ENCODE peak calls at places on chromosomes 3 and 15, in ten cellular contexts. R is GM12878, M is esophagus muscularis mucosa, S is sigmoid colon, B is HepG2, G is prostate gland, X is transverse colon, K is HCT116, L is K562, N is SK-N-SH. C is an unnamed sample. For H3K4me1, the result is how much of the 10 kb centered on the place peaks cover.

GRCh38 chr3:56930706-56931105 is 129.0 kb upstream of the ARHGEF3 start:
- DNase-seq in R (no peak), M (no peak), S (no peak), B (no peak), G (no peak), X (no peak), K (no peak), L (no peak), N (no peak), C (no peak)

GRCh38 chr3:42755681-42756578 is 17.1 kb downstream of the CCDC13 start:
- DNase-seq in R (no peak), M (no peak), S (no peak), B (peak), G (no peak), X (peak), K (no peak), L (peak), N (peak), C (no peak)

GRCh38 chr3:117885046-117885445 is 1149.6 kb downstream of the IGSF11 start:
- DNase-seq in R (no peak), M (no peak), S (no peak), B (no peak), G (no peak), X (no peak), K (no peak), L (no peak), N (no peak), C (no peak)

GRCh38 chr3:14774431-14774830 is 44.3 kb upstream of the FGD5 start:
- DNase-seq in R (no peak), M (peak), S (peak), B (no peak), G (no peak), X (no peak), K (no peak), L (no peak), N (no peak), C (no peak)

GRCh38 chr15:98983333-98983732 is 24.3 kb downstream of the PGPEP1L start:
- DNase-seq in R (no peak), M (peak), S (peak), B (no peak), G (no peak), X (peak), K (no peak), L (peak), N (no peak), C (no peak)

GRCh38 chr15:27608248-27608647 is 490.9 kb downstream of the OCA2 start:
- DNase-seq in R (no peak), M (no peak), S (no peak), B (no peak), G (no peak), X (no peak), K (no peak), L (no peak), N (no peak), C (no peak)

GRCh38 chr3:62718011-62718410 is 157.2 kb downstream of the CADPS start:
- DNase-seq in R (no peak), M (no peak), S (no peak), B (no peak), G (no peak), X (no peak), K (no peak), L (no peak), N (no peak), C (no peak)

GRCh38 chr3:120767106-120767505 is 24.6 kb downstream of the GTF2E1 start:
- DNase-seq in R (no peak), M (no peak), S (no peak), B (no peak), G (peak), X (no peak), K (no peak), L (no peak), N (no peak), C (no peak)

GRCh38 chr15:66894986-66895780 is 170.2 kb upstream of the SMAD3 start:
- DNase-seq in R (no peak), M (peak), S (peak), B (no peak), G (no peak), X (no peak), K (no peak), L (no peak), N (no peak), C (no peak)

GRCh38 chr15:70491183-70491621 is 272.2 kb downstream of the UACA start:
- DNase-seq in R (no peak), M (no peak), S (no peak), B (no peak), G (no peak), X (no peak), K (no peak), L (no peak), N (no peak), C (no peak)

GRCh38 chr3:38575279-38575843 is 74.1 kb downstream of the SCN5A start:
- DNase-seq in R (no peak), M (peak), S (no peak), B (no peak), G (no peak), X (peak), K (no peak), L (no peak), N (no peak), C (no peak)

GRCh38 chr3:67657192-67657591 is 2.8 kb upstream of the SUCLG2 start:
- DNase-seq in R (no peak), M (no peak), S (no peak), B (no peak), G (no peak), X (no peak), K (no peak), L (no peak), N (no peak), C (no peak)

GRCh38 chr15:73225358-73226015 is 143.3 kb downstream of the HCN4 start:
- DNase-seq in R (no peak), M (no peak), S (no peak), B (no peak), G (no peak), X (peak), K (no peak), L (peak), N (no peak), C (no peak)

GRCh38 chr3:152222327-152222726 is 46.4 kb upstream of the MBNL1 start:
- DNase-seq in R (no peak), M (no peak), S (no peak), B (no peak), G (no peak), X (no peak), K (no peak), L (no peak), N (no peak), C (no peak)

GRCh38 chr15:98324341-98324970 is 323.9 kb upstream of the IGF1R start:
- DNase-seq in R (no peak), M (no peak), S (no peak), B (no peak), G (no peak), X (no peak), K (no peak), L (no peak), N (no peak), C (no peak)

GRCh38 chr3:133413166-133414020 is 13.5 kb downstream of the BFSP2 start:
- DNase-seq in R (no peak), M (no peak), S (no peak), B (no peak), G (no peak), X (no peak), K (no peak), L (no peak), N (no peak), C (no peak)

GRCh38 chr3:172040078-172040975 is 949 bp downstream of the FNDC3B start:
- DNase-seq in R (no peak), M (no peak), S (peak), B (peak), G (peak), X (peak), K (peak), L (peak), N (peak), C (peak)

GRCh38 chr3:52401021-52401420 is 43.9 kb downstream of the SEMA3G start:
- DNase-seq in R (no peak), M (no peak), S (no peak), B (no peak), G (no peak), X (no peak), K (no peak), L (no peak), N (no peak), C (no peak)

GRCh38 chr3:107855710-107856109 is 235.1 kb downstream of the CD47 start:
- DNase-seq in R (no peak), M (no peak), S (no peak), B (peak), G (no peak), X (no peak), K (peak), L (no peak), N (no peak), C (no peak)

GRCh38 chr15:40449275-40449674 is 8.5 kb downstream of the BAHD1 start:
- DNase-seq in R (no peak), M (no peak), S (no peak), B (no peak), G (no peak), X (no peak), K (no peak), L (no peak), N (no peak), C (no peak)

GRCh38 chr3:117586161-117586560 is 876.6 kb downstream of the TUSC7 start:
- DNase-seq in R (no peak), M (no peak), S (no peak), B (no peak), G (no peak), X (no peak), K (no peak), L (no peak), N (no peak), C (no peak)

GRCh38 chr15:74375303-74375693 is 7.9 kb upstream of the CYP11A1 start:
- DNase-seq in R (no peak), M (peak), S (peak), B (peak), G (peak), X (peak), K (peak), L (peak), N (peak), C (peak)

GRCh38 chr3:140823106-140823505 is 118.5 kb upstream of the SLC25A36 start:
- DNase-seq in R (no peak), M (no peak), S (no peak), B (no peak), G (no peak), X (no peak), K (no peak), L (no peak), N (no peak), C (no peak)

GRCh38 chr3:52286777-52287110 is 884 bp upstream of the GLYCTK start:
- DNase-seq in R (no peak), M (no peak), S (peak), B (peak), G (peak), X (no peak), K (no peak), L (no peak), N (no peak), C (peak)

GRCh38 chr15:96067677-96068076 is 262.8 kb upstream of the NR2F2 start:
- DNase-seq in R (no peak), M (no peak), S (no peak), B (no peak), G (no peak), X (no peak), K (no peak), L (no peak), N (no peak), C (no peak)

GRCh38 chr3:176987901-176988300 is 209.4 kb downstream of the TBL1XR1 start:
- DNase-seq in R (no peak), M (no peak), S (no peak), B (no peak), G (no peak), X (no peak), K (no peak), L (no peak), N (no peak), C (no peak)

GRCh38 chr15:34708422-34708821 is 46.4 kb downstream of the GJD2 start:
- DNase-seq in R (no peak), M (no peak), S (no peak), B (peak), G (no peak), X (no peak), K (peak), L (peak), N (peak), C (no peak)

GRCh38 chr3:150243466-150243865 is 164.6 kb upstream of the TSC22D2 start:
- DNase-seq in R (no peak), M (no peak), S (no peak), B (no peak), G (no peak), X (no peak), K (no peak), L (no peak), N (no peak), C (no peak)

GRCh38 chr15:68494573-68495105 is 62.7 kb upstream of the ITGA11 start:
- DNase-seq in R (no peak), M (no peak), S (no peak), B (no peak), G (no peak), X (no peak), K (no peak), L (no peak), N (no peak), C (no peak)

GRCh38 chr15:80836991-80837390 is 57.8 kb downstream of the CEMIP start:
- DNase-seq in R (no peak), M (no peak), S (no peak), B (no peak), G (no peak), X (no peak), K (no peak), L (no peak), N (no peak), C (no peak)

GRCh38 chr3:188242426-188243123 is 88.6 kb downstream of the LPP start:
- DNase-seq in R (no peak), M (no peak), S (no peak), B (no peak), G (no peak), X (no peak), K (no peak), L (no peak), N (no peak), C (no peak)

GRCh38 chr3:88222343-88222742 is 72.6 kb downstream of the C3orf38 start:
- DNase-seq in R (no peak), M (no peak), S (no peak), B (no peak), G (no peak), X (no peak), K (no peak), L (no peak), N (no peak), C (no peak)

GRCh38 chr3:1365528-1365927 is 272.7 kb downstream of the CNTN6 start:
- DNase-seq in R (no peak), M (no peak), S (no peak), B (no peak), G (no peak), X (no peak), K (no peak), L (no peak), N (no peak), C (no peak)

GRCh38 chr3:197456271-197457091 is 99.3 kb downstream of the BDH1 start:
- DNase-seq in R (no peak), M (peak), S (peak), B (peak), G (peak), X (peak), K (peak), L (peak), N (no peak), C (peak)

GRCh38 chr3:50351318-50351687 is 641 bp downstream of the CYB561D2 start:
- DNase-seq in R (no peak), M (no peak), S (no peak), B (no peak), G (no peak), X (no peak), K (no peak), L (no peak), N (no peak), C (no peak)

GRCh38 chr3:192303235-192303634 is 424.1 kb downstream of the FGF12 start:
- DNase-seq in R (no peak), M (no peak), S (no peak), B (no peak), G (no peak), X (no peak), K (no peak), L (no peak), N (no peak), C (no peak)

GRCh38 chr3:130242850-130243569 is 102.5 kb upstream of the COL6A5 start:
- DNase-seq in R (no peak), M (no peak), S (no peak), B (peak), G (no peak), X (no peak), K (no peak), L (peak), N (no peak), C (no peak)

GRCh38 chr15:55247276-55247675 is 42.3 kb downstream of the RAB27A start:
- DNase-seq in R (no peak), M (no peak), S (no peak), B (no peak), G (no peak), X (no peak), K (no peak), L (no peak), N (no peak), C (no peak)

GRCh38 chr15:37981781-37982180 is 47.3 kb downstream of the TMCO5A start:
- DNase-seq in R (no peak), M (no peak), S (no peak), B (peak), G (no peak), X (no peak), K (peak), L (no peak), N (peak), C (no peak)

GRCh38 chr3:48985977-48986376 is 4.1 kb upstream of the P4HTM start:
- DNase-seq in R (no peak), M (no peak), S (no peak), B (no peak), G (no peak), X (no peak), K (no peak), L (no peak), N (no peak), C (no peak)
- TF ChIP-seq POLR2AphosphoS5 in R (no peak), M (no peak), S (no peak), B (no peak), G (no peak), X (no peak), K (no peak), L (peak), N (no peak), C (no peak)

DNA sequence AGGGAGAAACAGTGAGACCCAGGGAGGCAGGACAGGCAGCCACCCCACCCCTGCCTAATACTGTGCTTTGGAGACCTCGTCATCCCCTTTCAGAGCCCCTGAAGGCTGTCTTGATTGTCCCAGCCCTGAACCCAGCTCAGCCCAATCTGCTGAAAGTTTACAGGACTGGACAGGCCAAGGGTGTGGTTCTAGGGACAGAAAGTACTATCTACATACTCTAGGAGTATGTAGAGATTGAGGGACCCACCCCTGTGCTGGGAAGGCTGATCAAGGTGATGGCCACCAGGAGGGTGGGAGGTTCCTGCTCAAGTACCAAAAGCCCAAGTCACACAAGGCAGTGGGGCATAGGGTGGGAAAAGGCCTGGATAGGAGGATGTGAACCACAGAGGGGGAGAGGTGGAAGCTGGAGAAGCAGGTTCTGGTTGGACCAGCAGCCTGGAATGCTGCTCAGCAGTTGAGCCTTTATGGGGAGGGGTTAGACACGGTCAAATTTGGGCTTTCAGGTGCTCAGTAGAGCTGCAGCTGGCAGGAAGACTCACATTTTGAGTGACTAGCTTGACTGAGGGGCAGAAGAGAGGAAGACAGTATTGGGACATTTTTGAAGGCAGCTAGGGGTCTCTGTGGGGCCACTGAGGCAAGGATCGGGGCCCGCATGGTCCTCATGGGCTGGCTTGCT is 6.7 kb downstream of the NBEAL2 start:
- DNase-seq in R (no peak), M (no peak), S (no peak), B (no peak), G (no peak), X (peak), K (no peak), L (no peak), N (no peak), C (no peak)
- H3K4me1 ChIP-seq in R (half or more), M (under half), S (under half), B (under half), G (under half), X (under half), K (under half), L (half or more), N (under half), C (under half)

DNA sequence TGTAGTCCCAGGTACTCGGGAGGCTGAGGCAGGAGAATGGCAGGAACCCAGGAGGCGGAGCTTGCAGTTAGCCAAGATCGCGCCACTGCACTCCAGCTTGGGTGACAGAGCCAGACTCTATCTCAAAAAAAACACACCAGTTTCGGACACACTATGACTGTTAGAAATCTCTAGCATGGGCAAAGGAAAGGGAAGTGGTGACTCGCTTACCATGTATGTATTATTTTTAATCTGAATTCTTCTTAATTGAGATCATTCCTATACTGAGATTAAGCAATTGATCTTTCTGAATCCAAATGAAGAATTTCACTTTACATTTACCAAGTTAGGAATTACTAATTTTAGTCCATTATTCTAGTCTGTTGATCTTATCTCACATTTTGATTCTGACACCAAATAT is 459.2 kb upstream of the ALCAM start:
- DNase-seq in R (no peak), M (no peak), S (no peak), B (no peak), G (no peak), X (no peak), K (no peak), L (no peak), N (no peak), C (no peak)
- TF ChIP-seq POLR2AphosphoS5 in R (no peak), M (no peak), S (no peak), B (no peak), G (no peak), X (no peak), K (no peak), L (no peak), N (no peak), C (no peak)

DNA sequence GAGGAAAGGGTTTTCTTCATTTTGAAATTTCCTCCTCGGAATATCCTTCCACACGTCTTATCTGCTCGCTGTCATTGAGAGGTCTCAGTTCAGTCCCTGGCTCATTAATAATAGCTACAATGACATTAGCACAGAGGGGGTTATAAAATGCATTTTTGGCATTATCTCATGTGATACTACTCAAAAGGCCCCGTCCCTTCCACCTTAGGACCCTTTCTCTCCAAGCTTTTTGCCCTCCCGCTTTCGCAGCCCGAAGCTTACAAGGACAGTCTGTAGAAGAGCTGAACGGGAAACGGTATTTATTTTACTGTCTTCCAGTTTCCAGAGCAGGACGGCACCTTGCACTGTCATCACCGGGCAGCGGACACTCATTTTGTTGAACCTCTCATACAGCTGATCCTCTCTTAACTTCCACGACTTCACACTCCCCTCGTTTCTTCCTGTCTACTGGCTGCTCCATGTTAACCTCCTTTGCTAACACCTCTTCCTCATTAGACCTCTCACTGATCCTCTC is 5.6 kb upstream of the PLEKHO2 start:
- DNase-seq in R (no peak), M (no peak), S (peak), B (no peak), G (no peak), X (no peak), K (no peak), L (no peak), N (no peak), C (no peak)
- H3K4me1 ChIP-seq in R (under half), M (under half), S (under half), B (under half), G (under half), X (under half), K (under half), L (under half), N (under half), C (under half)

GRCh38 chr3:182050932-182051331 is 339.2 kb downstream of the SOX2 start:
- DNase-seq in R (no peak), M (no peak), S (no peak), B (no peak), G (no peak), X (no peak), K (no peak), L (no peak), N (no peak), C (no peak)
- TF ChIP-seq POLR2AphosphoS5 in R (no peak), M (no peak), S (no peak), B (no peak), G (no peak), X (no peak), K (no peak), L (no peak), N (no peak), C (no peak)

GRCh38 chr15:31264534-31265089 is 62.0 kb upstream of the KLF13 start:
- DNase-seq in R (no peak), M (no peak), S (no peak), B (no peak), G (no peak), X (no peak), K (no peak), L (no peak), N (no peak), C (peak)
- H3K4me1 ChIP-seq in R (half or more), M (under half), S (under half), B (half or more), G (under half), X (under half), K (under half), L (under half), N (under half), C (under half)

C was measured in breast epithelium.